ENCODE peak calls at places on chromosomes 4 and X, in eight cellular contexts. Q, P, J, R, H, B, L and X are unnamed samples.

GRCh38 chrX:38346150-38346549 is 6.3 kb upstream of the OTC start:
- DNase-seq in Q (no peak), P (no peak), J (no peak), R (no peak), H (no peak), B (no peak), L (no peak), X (no peak)

GRCh38 chr4:93433840-93434239 is 394.7 kb upstream of the ATOH1 start:
- DNase-seq in Q (no peak), P (no peak), J (no peak), R (no peak), H (no peak), B (no peak), L (no peak), X (no peak)

GRCh38 chr4:25180524-25181131 is 20.4 kb upstream of the SEPSECS start:
- DNase-seq in Q (no peak), P (peak; percentile 67), J (no peak), R (no peak), H (peak; percentile 20), B (no peak), L (no peak), X (peak; percentile 23)

GRCh38 chrX:17242470-17242869 is 132.5 kb upstream of the NHS start:
- DNase-seq in Q (peak; percentile 26), P (peak; percentile 51), J (peak; percentile 66), R (peak; percentile 0), H (peak; percentile 57), B (no peak), L (no peak), X (peak; percentile 4)

GRCh38 chrX:116930311-116930710 is 467.5 kb upstream of the CT83 start:
- DNase-seq in Q (no peak), P (no peak), J (no peak), R (no peak), H (no peak), B (no peak), L (no peak), X (no peak)

GRCh38 chrX:19814240-19814639 is 73.2 kb downstream of the SH3KBP1 start:
- DNase-seq in Q (no peak), P (no peak), J (no peak), R (no peak), H (no peak), B (no peak), L (no peak), X (no peak)

GRCh38 chrX:103073442-103073841 is 9.5 kb upstream of the BEX1 start:
- DNase-seq in Q (no peak), P (no peak), J (no peak), R (no peak), H (no peak), B (no peak), L (no peak), X (no peak)

GRCh38 chrX:12949927-12950656 is 24.8 kb upstream of the TMSB4X start:
- DNase-seq in Q (peak; percentile 1), P (peak; percentile 81), J (no peak), R (peak; percentile 57), H (no peak), B (peak; percentile 52), L (peak; percentile 77), X (peak; percentile 88)

GRCh38 chr4:76558391-76559235 is 123.6 kb downstream of the SHROOM3 start:
- DNase-seq in Q (no peak), P (no peak), J (no peak), R (no peak), H (no peak), B (no peak), L (peak; percentile 65), X (no peak)

GRCh38 chrX:97159916-97160800 is 276.4 kb downstream of the RPA4 start:
- DNase-seq in Q (no peak), P (no peak), J (peak; percentile 1), R (no peak), H (no peak), B (no peak), L (no peak), X (no peak)

GRCh38 chr4:136637071-136637777 is 895.1 kb downstream of the PCDH18 start:
- DNase-seq in Q (no peak), P (peak; percentile 26), J (peak; percentile 44), R (no peak), H (peak; percentile 22), B (no peak), L (no peak), X (no peak)

GRCh38 chr4:2366252-2367192 is 51.9 kb downstream of the ZFYVE28 start:
- DNase-seq in Q (no peak), P (no peak), J (no peak), R (no peak), H (no peak), B (no peak), L (no peak), X (no peak)

GRCh38 chrX:50967734-50968133 is 57.2 kb downstream of the BMP15 start:
- DNase-seq in Q (no peak), P (peak; percentile 67), J (no peak), R (no peak), H (no peak), B (no peak), L (no peak), X (no peak)

GRCh38 chr4:100657187-100657586 is 139.4 kb upstream of the EMCN start:
- DNase-seq in Q (no peak), P (no peak), J (no peak), R (no peak), H (no peak), B (no peak), L (no peak), X (no peak)

GRCh38 chr4:185535818-185536729 is 767 bp upstream of the PDLIM3 start:
- DNase-seq in Q (no peak), P (no peak), J (no peak), R (no peak), H (peak; percentile 33), B (no peak), L (no peak), X (no peak)

GRCh38 chr4:122341906-122342305 is 36.9 kb upstream of the ADAD1 start:
- DNase-seq in Q (no peak), P (peak; percentile 89), J (no peak), R (no peak), H (no peak), B (peak; percentile 48), L (peak; percentile 66), X (no peak)

GRCh38 chr4:78058591-78059523 is 1.7 kb downstream of the FRAS1 start:
- DNase-seq in Q (no peak), P (peak; percentile 72), J (peak; percentile 44), R (no peak), H (peak; percentile 72), B (peak; percentile 32), L (no peak), X (no peak)

GRCh38 chr4:82797591-82798081 is 960 bp downstream of the SCD5 start:
- DNase-seq in Q (no peak), P (no peak), J (peak; percentile 21), R (no peak), H (peak; percentile 75), B (no peak), L (no peak), X (no peak)

GRCh38 chrX:47278684-47279083 is 45.9 kb downstream of the USP11 start:
- DNase-seq in Q (no peak), P (peak; percentile 69), J (no peak), R (no peak), H (no peak), B (peak; percentile 6), L (peak; percentile 21), X (no peak)

GRCh38 chr4:74840931-74841330 is 46.6 kb upstream of the BTC start:
- DNase-seq in Q (no peak), P (no peak), J (no peak), R (no peak), H (no peak), B (no peak), L (no peak), X (no peak)

GRCh38 chr4:135249006-135249405 is 1047.4 kb upstream of the PABPC4L start:
- DNase-seq in Q (no peak), P (no peak), J (no peak), R (no peak), H (no peak), B (no peak), L (no peak), X (no peak)

GRCh38 chr4:163166041-163166579 is 580 bp downstream of the NAF1 start:
- DNase-seq in Q (no peak), P (peak; percentile 56), J (peak; percentile 37), R (peak; percentile 67), H (peak; percentile 75), B (no peak), L (no peak), X (peak; percentile 65)